ENCODE peak calls at places on chromosome 22, in nine cellular contexts. J, A, T, D, U, G, O, L and I are unnamed samples.
A peak's percentile ranks its signal among the peaks of the same experiment; 100 is the strongest.

GRCh38 chr22:38953577-38954413 is 3.6 kb upstream of the APOBEC3A start:
- DNase-seq in J (peak; percentile 41), A (peak; percentile 90), T (no peak), D (no peak), U (no peak), G (no peak), O (peak; percentile 13), L (peak; percentile 38), I (peak; percentile 42)

GRCh38 chr22:47022475-47022874 is 260.0 kb downstream of the TBC1D22A start:
- DNase-seq in J (no peak), A (peak; percentile 18), T (no peak), D (no peak), U (no peak), G (no peak), O (no peak), L (no peak), I (no peak)

GRCh38 chr22:24244144-24244787 is 616 bp downstream of the GGT5 start:
- DNase-seq in J (peak; percentile 44), A (no peak), T (peak; percentile 14), D (no peak), U (no peak), G (no peak), O (no peak), L (no peak), I (no peak)

GRCh38 chr22:26648761-26649363 is 8.5 kb upstream of the MIAT start:
- DNase-seq in J (no peak), A (no peak), T (no peak), D (no peak), U (no peak), G (no peak), O (no peak), L (no peak), I (no peak)

GRCh38 chr22:49861642-49862407 is 8.2 kb downstream of the ZBED4 start:
- DNase-seq in J (no peak), A (no peak), T (no peak), D (no peak), U (no peak), G (no peak), O (no peak), L (no peak), I (no peak)

GRCh38 chr22:17266261-17266971 is 47.2 kb upstream of the ADA2 start:
- DNase-seq in J (no peak), A (no peak), T (no peak), D (no peak), U (no peak), G (no peak), O (no peak), L (peak; percentile 54), I (no peak)

GRCh38 chr22:46054878-46055158 is 77.9 kb upstream of the WNT7B start:
- DNase-seq in J (no peak), A (no peak), T (no peak), D (peak; percentile 53), U (no peak), G (no peak), O (no peak), L (no peak), I (no peak)

GRCh38 chr22:37472418-37473006 is 13.7 kb downstream of the MFNG start:
- DNase-seq in J (peak; percentile 62), A (peak; percentile 40), T (no peak), D (no peak), U (no peak), G (no peak), O (no peak), L (peak; percentile 42), I (peak; percentile 37)

GRCh38 chr22:19622061-19622441 is 92.3 kb upstream of the SEPTIN5 start:
- DNase-seq in J (peak; percentile 80), A (no peak), T (no peak), D (no peak), U (no peak), G (no peak), O (no peak), L (no peak), I (no peak)

GRCh38 chr22:25942989-25943411 is 201.0 kb downstream of the MYO18B start:
- DNase-seq in J (no peak), A (no peak), T (no peak), D (no peak), U (peak; percentile 91), G (no peak), O (no peak), L (no peak), I (peak; percentile 5)

GRCh38 chr22:38078046-38078840 is 5.7 kb downstream of the SLC16A8 start:
- DNase-seq in J (no peak), A (no peak), T (no peak), D (no peak), U (no peak), G (no peak), O (no peak), L (no peak), I (no peak)

GRCh38 chr22:38843716-38844660 is at the start of gene NPTXR:
- DNase-seq in J (no peak), A (peak; percentile 58), T (no peak), D (peak; percentile 85), U (peak; percentile 25), G (no peak), O (no peak), L (peak; percentile 67), I (peak; percentile 48)